ENCODE peak calls at places on chromosome 19, in four cellular contexts. B is stomach, P is suprapubic skin, Y is gastrocnemius medialis. F is an unnamed sample.

GRCh38 chr19:48333467-48334384 is 8.4 kb downstream of the EMP3 start:
- DNase-seq in B (peak), P (peak), Y (peak), F (peak)

GRCh38 chr19:39515551-39516191 is 732 bp downstream of the SELENOV start:
- DNase-seq in P (no peak), B (no peak), Y (no peak), F (no peak)

GRCh38 chr19:2032296-2032941 is 16.9 kb upstream of the BTBD2 start:
- DNase-seq in P (peak), Y (peak), B (peak), F (peak)

GRCh38 chr19:4088975-4089374 is 22.3 kb upstream of the ZBTB7A start:
- DNase-seq in B (no peak), P (no peak), Y (no peak), F (no peak)

GRCh38 chr19:1854542-1855039 is 6.3 kb upstream of the REXO1 start:
- DNase-seq in P (no peak), B (no peak), Y (no peak), F (no peak)

GRCh38 chr19:46350029-46350757 is 3.3 kb downstream of the PPP5C start:
- DNase-seq in B (no peak), Y (no peak), P (no peak), F (no peak)

GRCh38 chr19:39671739-39672363 is 16.1 kb downstream of the LGALS16 start:
- DNase-seq in P (no peak), B (peak), Y (no peak), F (no peak)

GRCh38 chr19:49555600-49556411 is 24.6 kb downstream of the NOSIP start:
- DNase-seq in P (no peak), B (peak), Y (peak), F (no peak)

GRCh38 chr19:1969176-1970002 is 28.4 kb downstream of the CSNK1G2 start:
- DNase-seq in B (no peak), Y (no peak), P (no peak), F (no peak)

GRCh38 chr19:35124098-35125060 is 8.8 kb downstream of the FXYD3 start:
- DNase-seq in P (peak), Y (peak), B (peak), F (peak)

GRCh38 chr19:29527500-29528328 is 1.9 kb downstream of the VSTM2B start:
- DNase-seq in Y (no peak), P (no peak), B (no peak), F (no peak)

GRCh38 chr19:54357381-54357780 is 7.3 kb downstream of the LAIR1 start:
- DNase-seq in P (no peak), Y (no peak), B (no peak), F (no peak)

GRCh38 chr19:50460161-50460765 is 16.0 kb upstream of the EMC10 start:
- DNase-seq in B (no peak), P (no peak), Y (no peak), F (no peak)

GRCh38 chr19:47693903-47694302 is 19.3 kb upstream of the EHD2 start:
- DNase-seq in P (no peak), Y (no peak), B (no peak), F (no peak)

GRCh38 chr19:43078311-43078710 is 4.2 kb downstream of the PSG2 start:
- DNase-seq in B (no peak), Y (no peak), P (no peak), F (no peak)

GRCh38 chr19:3440082-3440481 is 40.2 kb downstream of the SMIM24 start:
- DNase-seq in Y (peak), P (no peak), B (peak), F (peak)

GRCh38 chr19:11067356-11068113 is 21.7 kb upstream of the LDLR start:
- DNase-seq in B (no peak), Y (no peak), P (no peak), F (no peak)

GRCh38 chr19:24099829-24100228 is 12.8 kb downstream of the ZNF254 start:
- DNase-seq in P (no peak), Y (no peak), B (no peak), F (no peak)

GRCh38 chr19:10193666-10194499 is 870 bp downstream of the DNMT1 start:
- DNase-seq in Y (no peak), B (no peak), P (peak), F (no peak)

GRCh38 chr19:33514885-33515485 is 6.6 kb downstream of the PEPD start:
- DNase-seq in B (no peak), Y (peak), P (no peak), F (no peak)

GRCh38 chr19:52665529-52665928 is 27.4 kb upstream of the ZNF83 start:
- DNase-seq in P (no peak), Y (no peak), B (no peak), F (no peak)

GRCh38 chr19:50836543-50837195 is 3.3 kb upstream of the KLK15 start:
- DNase-seq in P (no peak), Y (no peak), B (no peak), F (no peak)

DNA sequence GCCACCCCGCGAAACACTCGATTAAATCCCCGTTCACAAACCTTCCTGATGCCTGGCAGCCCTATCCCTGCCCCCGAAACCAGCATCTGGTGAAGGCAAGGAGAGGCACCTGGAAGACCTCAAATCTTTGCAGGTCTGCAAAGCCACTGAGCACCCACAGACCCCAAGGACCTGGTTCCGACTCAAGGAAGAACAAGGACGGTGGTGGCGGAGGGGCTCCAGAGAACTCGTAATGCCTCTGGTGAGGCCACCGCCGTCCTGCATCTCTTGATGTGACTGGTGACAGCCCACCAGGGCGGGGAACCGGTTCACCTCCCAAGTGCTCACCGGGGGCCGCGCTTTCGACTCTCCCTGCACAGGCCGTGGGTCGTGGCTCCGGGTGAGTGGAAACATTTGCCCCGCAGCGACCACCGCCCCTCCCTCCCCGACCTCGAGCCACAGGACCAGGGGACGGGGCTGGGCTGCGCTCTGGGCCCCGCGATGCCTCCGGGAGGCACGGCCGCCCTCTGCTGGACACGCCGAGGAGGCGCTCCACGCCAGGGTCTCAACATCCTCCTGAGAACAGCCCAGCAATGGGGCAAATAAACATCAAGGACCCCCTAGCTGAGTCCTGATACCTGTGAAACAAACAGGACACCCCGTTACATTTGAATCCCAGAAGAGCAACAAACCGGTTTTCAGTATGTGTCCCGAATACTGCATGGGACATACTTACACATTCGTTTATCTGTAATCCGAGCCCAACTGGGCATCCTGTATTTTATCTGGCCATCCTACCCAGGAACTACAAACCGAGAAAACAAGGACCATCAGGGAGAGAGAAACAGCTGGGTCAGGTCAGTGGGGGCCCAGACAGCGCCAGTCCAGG is 3.9 kb upstream of the PLPP2 start:
- DNase-seq in P (no peak), Y (no peak), B (peak), F (peak)
- TF ChIP-seq CTCF in P (peak), Y (peak), B (peak), F (peak)

GRCh38 chr19:41436664-41436951 is 3.1 kb downstream of the DMAC2 start:
- DNase-seq in B (no peak), P (no peak), Y (no peak), F (no peak)

GRCh38 chr19:41433171-41433570 is 6.0 kb upstream of the B3GNT8 start:
- DNase-seq in P (no peak), Y (no peak), B (no peak), F (no peak)

GRCh38 chr19:41430907-41431306 is 3.7 kb upstream of the B3GNT8 start:
- DNase-seq in B (no peak), P (no peak), Y (no peak), F (no peak)

GRCh38 chr19:41431426-41432386 is 4.5 kb upstream of the B3GNT8 start:
- DNase-seq in P (no peak), B (no peak), Y (peak), F (no peak)

DNA sequence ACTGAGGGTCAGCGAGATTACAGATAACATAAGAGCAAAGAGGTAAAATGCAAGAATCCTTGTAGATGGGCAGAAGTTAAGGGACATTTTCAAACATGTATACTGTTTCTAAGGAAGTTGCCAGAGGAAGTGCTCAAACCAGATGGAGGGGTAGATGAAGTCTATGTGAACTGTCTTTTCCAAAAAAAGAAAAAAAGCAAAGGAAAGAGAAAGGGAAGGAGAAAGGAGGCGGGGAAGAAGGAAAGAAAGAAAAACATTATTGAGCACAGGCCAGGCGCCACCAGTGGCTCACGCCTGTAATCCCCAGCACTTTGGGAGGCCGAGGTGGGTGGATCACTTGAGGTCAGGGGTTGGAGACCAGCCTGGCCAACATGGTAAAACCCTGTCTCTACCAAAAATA is 5.3 kb downstream of the DMAC2 start:
- DNase-seq in Y (no peak), B (no peak), P (no peak), F (no peak)
- TF ChIP-seq CTCF in Y (no peak), B (no peak), P (no peak), F (no peak)

GRCh38 chr19:55407625-55408319 is at the start of gene UBE2S:
- DNase-seq in P (peak), Y (peak), B (peak), F (peak)
- TF ChIP-seq CTCF in P (no peak), Y (no peak), B (no peak), F (no peak)

GRCh38 chr19:14763497-14764145 is 14.7 kb downstream of the ADGRE2 start:
- DNase-seq in P (no peak), Y (no peak), B (no peak), F (no peak)
- TF ChIP-seq CTCF in P (no peak), Y (no peak), B (no peak), F (no peak)

GRCh38 chr19:28290963-28291657 is 921.8 kb downstream of the UQCRFS1 start:
- DNase-seq in B (no peak), Y (no peak), P (no peak), F (no peak)
- TF ChIP-seq CTCF in B (no peak), Y (no peak), P (no peak), F (no peak)

DNA sequence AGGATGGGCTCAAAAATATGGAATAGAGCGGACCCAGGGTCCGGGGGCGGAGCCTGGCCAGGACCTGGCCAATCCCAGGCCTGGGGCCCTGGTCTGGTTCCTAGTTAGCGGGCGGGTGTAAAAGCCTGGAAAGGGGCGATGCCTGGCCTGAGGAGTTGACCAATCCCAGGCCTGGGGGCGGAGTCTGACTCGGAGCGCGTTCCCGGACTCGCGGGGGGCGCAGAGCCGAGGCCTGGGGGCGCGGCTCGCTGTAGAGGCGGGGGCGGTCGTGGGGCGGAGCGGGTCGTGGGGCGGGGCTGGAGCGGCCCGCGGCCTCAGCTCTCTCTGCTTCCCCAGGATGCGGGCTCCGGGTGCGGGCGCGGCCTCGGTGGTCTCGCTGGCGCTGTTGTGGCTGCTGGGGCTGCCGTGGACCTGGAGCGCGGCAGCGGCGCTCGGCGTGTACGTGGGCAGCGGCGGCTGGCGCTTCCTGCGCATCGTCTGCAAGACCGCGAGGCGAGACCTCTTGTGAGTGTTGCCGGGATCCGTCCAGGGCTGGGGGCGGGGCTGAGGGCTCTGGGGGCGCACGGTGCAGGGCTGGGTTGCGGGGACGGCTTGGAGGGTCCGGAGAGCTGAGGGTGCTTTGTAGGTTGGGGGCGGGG is at the start of gene SLC27A1:
- DNase-seq in P (peak), Y (peak), B (peak), F (peak)
- TF ChIP-seq CTCF in P (no peak), Y (no peak), B (no peak), F (no peak)